ENCODE peak calls at places on chromosomes 2 and 18, in six cellular contexts. T is mesendoderm, Y is neuronal stem cell, D is H1, S is IMR-90, C is trophoblast cell. Q is an unnamed sample.
A peak's percentile ranks its signal among the peaks of the same experiment; 100 is the strongest.

GRCh38 chr2:96145028-96145939 is at the start of gene DUSP2:
- DNase-seq in T (peak; percentile 75), Y (peak; percentile 38), D (peak; percentile 81), S (peak; percentile 59), C (peak; percentile 29), Q (peak; percentile 51)

GRCh38 chr2:222796413-222797103 is 64.3 kb upstream of the ACSL3 start:
- DNase-seq in T (peak; percentile 38), Y (no peak), D (no peak), S (peak; percentile 53), C (no peak), Q (peak; percentile 86)

GRCh38 chr2:189412330-189412953 is 28.8 kb upstream of the WDR75 start:
- DNase-seq in T (peak; percentile 48), Y (peak; percentile 35), D (peak; percentile 56), S (peak; percentile 74), C (peak; percentile 26), Q (peak; percentile 82)

GRCh38 chr2:234495076-234495800 is 1.6 kb downstream of the ARL4C start:
- DNase-seq in T (peak; percentile 45), Y (no peak), D (no peak), S (peak; percentile 44), C (no peak), Q (peak; percentile 29)

GRCh38 chr2:180240774-180241173 is 233.7 kb upstream of the CWC22 start:
- DNase-seq in T (peak; percentile 35), Y (no peak), D (no peak), S (peak; percentile 22), C (no peak), Q (peak; percentile 23)

GRCh38 chr18:60145776-60146175 is 226.8 kb downstream of the MC4R start:
- DNase-seq in T (peak; percentile 13), Y (no peak), D (no peak), S (no peak), C (no peak), Q (no peak)

GRCh38 chr18:63106727-63107126 is 212.8 kb downstream of the BCL2 start:
- DNase-seq in T (no peak), Y (no peak), D (no peak), S (no peak), C (no peak), Q (no peak)

GRCh38 chr18:6610436-6610835 is 119.1 kb upstream of the ARHGAP28 start:
- DNase-seq in T (no peak), Y (no peak), D (no peak), S (no peak), C (no peak), Q (no peak)

GRCh38 chr2:12965540-12966269 is 249.0 kb downstream of the TRIB2 start:
- DNase-seq in T (peak; percentile 56), Y (no peak), D (no peak), S (peak; percentile 83), C (no peak), Q (peak; percentile 85)

GRCh38 chr2:142872900-142873724 is 4.4 kb upstream of the KYNU start:
- DNase-seq in T (no peak), Y (no peak), D (no peak), S (peak; percentile 97), C (no peak), Q (peak; percentile 97)

GRCh38 chr2:209960676-209961630 is 41.5 kb upstream of the RPE start:
- DNase-seq in T (peak; percentile 97), Y (peak; percentile 81), D (peak; percentile 53), S (peak; percentile 37), C (peak; percentile 22), Q (peak; percentile 60)

GRCh38 chr2:236166781-236167296 is 1.3 kb downstream of the GBX2 start:
- DNase-seq in T (no peak), Y (no peak), D (peak; percentile 63), S (no peak), C (no peak), Q (no peak)

GRCh38 chr18:55780591-55781071 is 192.6 kb upstream of the TCF4 start:
- DNase-seq in T (no peak), Y (no peak), D (no peak), S (peak; percentile 48), C (no peak), Q (no peak)
- H3K4me3 ChIP-seq in T (no peak overlapping the region), Y (peak overlapping the region; percentile 79), D (peak overlapping the region; percentile 76), S (peak overlapping the region; percentile 72), C (peak overlapping the region; percentile 73), Q (peak overlapping the region; percentile 82)

DNA sequence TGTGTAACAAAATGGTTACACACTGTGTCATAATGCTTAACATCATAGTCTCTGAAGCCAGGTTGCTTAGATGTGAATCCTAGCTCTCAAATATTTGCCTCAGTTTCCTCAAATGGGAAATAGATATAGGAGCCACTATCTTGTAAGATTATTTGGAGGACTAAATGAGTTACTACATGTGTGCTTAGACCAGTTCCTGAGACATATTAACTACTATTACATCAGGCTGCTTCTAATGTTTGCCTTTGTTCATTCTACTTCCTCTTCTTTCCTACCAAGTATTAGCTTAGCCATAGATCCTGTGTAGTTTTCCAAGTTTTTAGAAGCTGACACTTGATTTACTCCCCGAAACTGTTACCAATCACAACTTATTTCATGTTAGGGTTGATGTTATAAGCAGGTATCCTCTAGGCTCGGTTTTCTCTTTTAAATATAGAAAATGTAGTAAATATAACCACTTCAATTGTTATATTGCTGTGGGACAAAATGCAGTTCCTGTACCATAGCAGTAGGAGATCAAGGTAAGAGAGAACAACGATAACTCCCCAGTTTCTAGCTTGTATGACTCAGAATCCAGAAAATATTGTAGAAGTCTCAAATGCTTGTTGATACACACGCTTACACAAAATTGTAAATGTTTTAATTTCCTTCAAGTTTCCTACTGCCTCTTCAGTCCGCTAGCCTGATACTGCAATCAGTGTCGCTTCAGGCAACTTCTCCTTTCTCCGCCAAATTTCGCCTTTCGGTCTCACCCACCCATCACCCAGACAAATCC is 749 bp upstream of the DNAJC10 start:
- DNase-seq in T (no peak), Y (no peak), D (no peak), S (peak; percentile 42), C (no peak), Q (peak; percentile 46)
- H2BK120ac ChIP-seq in T (no peak overlapping the region), Y (no peak overlapping the region), D (no peak overlapping the region), S (peak overlapping the region; percentile 52), C (peak overlapping the region; percentile 57), Q (no peak overlapping the region)

GRCh38 chr2:128092656-128093055 is 1.7 kb downstream of the UGGT1 start:
- DNase-seq in T (peak; percentile 10), Y (no peak), D (no peak), S (no peak), C (no peak), Q (no peak)
- H3K18ac ChIP-seq in T (no peak overlapping the region), Y (no peak overlapping the region), D (no peak overlapping the region), S (no peak overlapping the region), C (no peak overlapping the region), Q (no peak overlapping the region)

DNA sequence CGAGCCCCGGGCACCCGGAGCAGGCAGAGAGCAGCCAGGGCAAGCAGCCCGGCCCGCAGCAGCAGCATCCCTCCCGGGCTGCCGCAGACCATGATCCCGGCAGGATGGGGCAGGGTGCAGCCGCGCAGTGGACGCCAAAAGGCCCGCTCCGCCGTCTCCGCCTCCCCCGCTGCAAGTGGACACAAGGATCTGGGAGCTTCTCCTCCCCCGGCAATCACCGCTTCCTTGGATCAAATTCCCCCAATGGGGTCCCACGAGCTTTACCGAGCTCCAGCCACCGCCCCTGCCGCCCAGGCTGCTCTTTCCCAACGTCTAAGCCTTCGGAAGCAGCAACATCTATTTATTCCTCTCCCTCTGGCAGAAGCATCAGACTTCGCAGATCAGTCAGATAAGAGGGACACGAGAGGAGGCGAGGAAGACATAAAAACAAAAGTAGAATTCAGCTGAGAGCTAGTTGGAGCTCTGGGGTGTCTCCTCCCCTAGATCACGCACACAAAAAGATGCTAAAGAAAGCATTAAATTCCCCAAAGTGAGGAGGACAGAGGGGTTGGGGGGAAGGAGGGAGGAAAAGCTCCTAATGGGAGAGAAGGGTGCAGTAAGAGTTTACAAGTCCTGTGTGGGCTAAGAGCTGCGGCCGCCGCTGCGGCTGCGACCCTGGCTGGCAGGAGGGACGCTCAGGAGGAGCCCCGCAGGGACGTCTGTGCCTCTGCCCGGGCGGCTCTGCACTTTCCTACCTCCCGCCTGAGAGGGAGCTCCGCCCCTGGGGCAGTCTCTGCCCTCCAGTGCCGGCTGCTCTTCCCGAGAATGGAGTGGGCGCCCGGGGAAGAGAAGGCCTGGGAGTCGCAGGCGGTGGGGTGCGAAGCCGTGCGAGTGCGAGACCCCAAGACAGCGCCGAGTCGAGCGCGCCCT is at the start of gene FRZB:
- DNase-seq in T (peak; percentile 71), Y (peak; percentile 82), D (peak; percentile 77), S (peak; percentile 73), C (no peak), Q (peak; percentile 90)
- H3K4me3 ChIP-seq in T (peak within 1 kb of the TSS; percentile 61), Y (peak within 1 kb of the TSS; percentile 85), D (peak within 1 kb of the TSS; percentile 68), S (peak within 1 kb of the TSS; percentile 48), C (peak within 1 kb of the TSS; percentile 47), Q (peak within 1 kb of the TSS; percentile 57)

GRCh38 chr2:47640356-47640755 is 142.6 kb upstream of the MSH6 start:
- DNase-seq in T (no peak), Y (no peak), D (no peak), S (no peak), C (no peak), Q (no peak)
- H2BK120ac ChIP-seq in T (no peak overlapping the region), Y (no peak overlapping the region), D (no peak overlapping the region), S (no peak overlapping the region), C (no peak overlapping the region), Q (no peak overlapping the region)

DNA sequence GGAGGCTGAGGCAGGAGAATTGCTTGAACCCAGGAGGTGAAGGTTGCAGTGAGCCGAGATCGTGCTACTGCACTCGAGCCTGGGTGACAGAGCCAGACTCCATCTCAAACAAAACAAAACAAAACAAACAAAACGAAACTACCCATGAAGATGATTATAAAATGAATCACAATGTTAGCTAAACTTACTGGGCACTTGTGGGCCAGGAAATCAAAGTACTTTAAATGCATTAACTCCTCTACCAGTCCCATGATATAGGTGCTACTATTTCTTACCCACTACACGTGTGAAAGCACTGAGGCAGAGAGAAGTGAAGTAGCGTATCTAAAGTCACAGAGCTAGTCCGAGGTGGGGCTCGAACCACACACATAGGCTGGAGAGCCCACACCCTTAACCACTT is 53.6 kb downstream of the POLE4 start:
- DNase-seq in T (no peak), Y (no peak), D (no peak), S (peak; percentile 22), C (no peak), Q (no peak)
- H3K18ac ChIP-seq in T (no peak overlapping the region), Y (no peak overlapping the region), D (no peak overlapping the region), S (peak overlapping the region; percentile 27), C (no peak overlapping the region), Q (no peak overlapping the region)

GRCh38 chr18:79624356-79624961 is 55.1 kb upstream of the CTDP1 start:
- DNase-seq in T (no peak), Y (no peak), D (no peak), S (no peak), C (no peak), Q (no peak)
- H3K4me3 ChIP-seq in T (no peak overlapping the region), Y (peak overlapping the region; percentile 3), D (no peak overlapping the region), S (no peak overlapping the region), C (no peak overlapping the region), Q (no peak overlapping the region)

GRCh38 chr2:28696261-28696660 is 55.4 kb upstream of the PPP1CB start:
- DNase-seq in T (no peak), Y (no peak), D (no peak), S (no peak), C (no peak), Q (no peak)
- H2BK120ac ChIP-seq in T (no peak overlapping the region), Y (no peak overlapping the region), D (no peak overlapping the region), S (no peak overlapping the region), C (peak overlapping the region; percentile 65), Q (no peak overlapping the region)